ENCODE peak calls at places on chromosomes 6 and 20, in four cellular contexts. N, B, K and I are unnamed samples.

GRCh38 chr20:24096256-24096655 is 107.7 kb upstream of the GGTLC1 start:
- DNase-seq in B (no peak), K (no peak), N (no peak), I (no peak)

GRCh38 chr6:91376686-91377085 is 789.8 kb upstream of the MAP3K7 start:
- DNase-seq in N (no peak), B (no peak), K (no peak), I (no peak)

GRCh38 chr20:17878912-17879602 is 89.5 kb downstream of the SNX5 start:
- DNase-seq in B (no peak), K (peak; percentile 31), N (no peak), I (no peak)

GRCh38 chr6:42100029-42100901 is 42.2 kb downstream of the C6orf132 start:
- DNase-seq in K (no peak), B (peak; percentile 64), N (peak; percentile 79), I (no peak)

GRCh38 chr6:2713473-2714358 is 37.0 kb downstream of the MYLK4 start:
- DNase-seq in B (peak; percentile 88), N (peak; percentile 81), K (no peak), I (no peak)

GRCh38 chr20:18057106-18057993 is at the start of gene OVOL2:
- DNase-seq in K (peak; percentile 50), N (no peak), B (no peak), I (peak; percentile 36)

GRCh38 chr6:122653094-122653493 is 42.9 kb downstream of the PKIB start:
- DNase-seq in B (peak; percentile 55), K (no peak), N (peak; percentile 43), I (no peak)

GRCh38 chr6:108921547-108922331 is 73.5 kb downstream of the ARMC2 start:
- DNase-seq in N (peak; percentile 98), K (no peak), B (no peak), I (no peak)

GRCh38 chr6:11172501-11173337 is 59.7 kb downstream of the NEDD9 start:
- DNase-seq in K (peak; percentile 70), N (peak; percentile 56), B (peak; percentile 55), I (peak; percentile 68)

GRCh38 chr6:159693894-159694545 is 979 bp upstream of the SOD2 start:
- DNase-seq in N (no peak), K (peak; percentile 31), B (no peak), I (peak; percentile 22)

GRCh38 chr6:43983632-43984031 is 143.6 kb downstream of the MRPL14 start:
- DNase-seq in B (no peak), N (no peak), K (no peak), I (no peak)

GRCh38 chr6:35725721-35726438 is 11.0 kb upstream of the ARMC12 start:
- DNase-seq in K (no peak), B (peak; percentile 39), N (no peak), I (no peak)

GRCh38 chr6:113855500-113856010 is 1.6 kb upstream of the MARCKS start:
- DNase-seq in N (peak; percentile 54), B (no peak), K (peak; percentile 51), I (peak; percentile 29)

GRCh38 chr20:60211618-60212463 is 253.6 kb downstream of the CDH26 start:
- DNase-seq in B (no peak), N (no peak), K (no peak), I (no peak)

GRCh38 chr6:44198684-44199083 is 18.0 kb upstream of the MYMX start:
- DNase-seq in K (no peak), N (no peak), B (no peak), I (no peak)

GRCh38 chr20:38810926-38811325 is 5.4 kb downstream of the PPP1R16B start:
- DNase-seq in N (no peak), K (no peak), B (no peak), I (no peak)

GRCh38 chr6:141484726-141485125 is 648.0 kb upstream of the GJE1 start:
- DNase-seq in K (no peak), N (peak; percentile 31), B (no peak), I (peak; percentile 22)

GRCh38 chr6:32819729-32820128 is 2.9 kb upstream of the HLA-DOB start:
- DNase-seq in N (peak; percentile 20), B (peak; percentile 12), K (no peak), I (no peak)

GRCh38 chr20:12927489-12927888 is 81.3 kb upstream of the SPTLC3 start:
- DNase-seq in N (peak; percentile 22), B (peak; percentile 47), K (no peak), I (no peak)

GRCh38 chr6:129140571-129140970 is 257.6 kb downstream of the LAMA2 start:
- DNase-seq in B (no peak), K (no peak), N (peak; percentile 86), I (no peak)

GRCh38 chr6:31586013-31586412 is at the start of gene LST1:
- DNase-seq in B (no peak), K (no peak), N (no peak), I (no peak)

GRCh38 chr20:44170796-44171410 is 16.1 kb downstream of the JPH2 start:
- DNase-seq in B (no peak), N (peak; percentile 24), K (no peak), I (no peak)

GRCh38 chr20:45052698-45053440 is 48.1 kb downstream of the KCNS1 start:
- DNase-seq in N (peak; percentile 88), B (peak; percentile 65), K (no peak), I (peak; percentile 27)

GRCh38 chr6:16206595-16207037 is 31.8 kb upstream of the GMPR start:
- DNase-seq in N (peak; percentile 87), B (peak; percentile 90), K (peak; percentile 69), I (peak; percentile 68)

GRCh38 chr20:21046413-21047070 is 59.6 kb downstream of the LINC00237 start:
- DNase-seq in K (no peak), N (no peak), B (no peak), I (no peak)

GRCh38 chr6:154457046-154457713 is 53.3 kb downstream of the CNKSR3 start:
- DNase-seq in K (no peak), N (no peak), B (peak; percentile 60), I (no peak)

DNA sequence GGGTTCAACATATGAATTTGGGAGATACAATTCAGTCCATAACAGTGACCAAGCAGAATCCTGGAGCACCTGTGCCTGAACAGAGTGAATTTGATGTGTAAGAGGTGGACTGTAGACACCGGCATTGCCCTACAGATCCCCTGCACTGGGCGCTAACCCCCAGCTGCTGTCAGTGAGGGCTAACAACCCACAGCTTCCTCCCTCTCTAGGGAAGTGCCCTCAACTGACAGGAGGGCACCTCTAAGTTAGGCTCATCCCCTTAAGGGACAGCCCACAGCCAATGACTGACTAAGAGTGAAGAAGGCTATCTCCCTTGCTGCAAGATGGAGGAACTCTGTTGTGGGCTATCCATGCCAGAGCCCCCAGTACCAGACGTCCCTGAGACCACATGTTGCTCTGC is 15.3 kb upstream of the BPIFB1 start:
- DNase-seq in N (no peak), K (no peak), B (no peak), I (no peak)
- TF ChIP-seq CTCF in N (no peak), K (no peak), B (no peak), I (no peak)

DNA sequence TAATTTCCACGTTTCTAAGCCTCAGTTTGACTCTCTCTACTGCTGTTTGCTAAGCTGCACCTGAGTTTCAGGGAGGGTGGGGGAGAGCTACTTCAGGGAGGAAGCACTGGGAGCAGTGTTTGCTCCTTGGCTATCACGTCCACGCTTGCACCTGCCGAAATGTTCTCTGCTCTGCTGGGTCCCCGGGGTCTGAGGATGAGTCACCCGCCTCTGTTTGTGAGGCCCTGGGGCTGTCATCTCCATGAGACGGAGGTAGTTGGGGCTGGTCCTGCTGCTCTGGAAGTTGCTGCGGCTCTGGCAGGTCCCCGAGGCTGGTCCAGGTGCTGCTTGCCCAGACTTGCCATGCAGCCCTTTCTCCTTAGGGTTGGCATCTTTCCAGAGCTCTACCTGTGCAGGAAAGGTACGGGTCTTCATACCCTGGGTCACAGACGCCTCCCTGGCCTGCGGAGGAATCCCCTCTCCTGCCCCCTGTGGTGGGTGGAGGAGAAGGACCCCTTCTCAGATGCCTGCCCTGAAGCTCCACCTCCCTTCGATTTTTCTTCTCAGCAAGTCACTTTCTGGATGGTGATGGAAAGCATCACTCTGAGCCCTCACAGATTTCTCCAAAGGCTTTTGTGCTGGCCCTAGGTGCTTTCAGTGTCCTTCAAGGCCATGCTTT is 220.1 kb downstream of the QKI start:
- DNase-seq in B (no peak), K (no peak), N (no peak), I (no peak)
- TF ChIP-seq CTCF in B (no peak), K (no peak), N (no peak), I (no peak)

GRCh38 chr20:62141397-62142251 is 1.6 kb downstream of the PSMA7 start:
- DNase-seq in N (peak; percentile 48), B (no peak), K (no peak), I (no peak)
- TF ChIP-seq CTCF in N (peak; percentile 51), B (peak; percentile 63), K (peak; percentile 52), I (peak; percentile 34)

GRCh38 chr6:47072667-47073066 is 30.5 kb upstream of the ADGRF1 start:
- DNase-seq in K (no peak), N (no peak), B (no peak), I (no peak)

GRCh38 chr6:47075741-47076421 is 33.7 kb upstream of the ADGRF1 start:
- DNase-seq in B (no peak), N (no peak), K (no peak), I (no peak)

GRCh38 chr6:47075168-47075567 is 33.0 kb upstream of the ADGRF1 start:
- DNase-seq in N (no peak), K (no peak), B (no peak), I (no peak)

GRCh38 chr6:47071681-47072080 is 29.5 kb upstream of the ADGRF1 start:
- DNase-seq in K (no peak), N (no peak), B (no peak), I (no peak)

GRCh38 chr6:47073125-47074110 is 31.3 kb upstream of the ADGRF1 start:
- DNase-seq in B (no peak), N (no peak), K (peak; percentile 4), I (no peak)
- TF ChIP-seq CTCF in B (peak; percentile 49), N (peak; percentile 23), K (no peak), I (no peak)

GRCh38 chr6:78438135-78438534 is 429.2 kb upstream of the IRAK1BP1 start:
- DNase-seq in B (no peak), K (no peak), N (no peak), I (no peak)

DNA sequence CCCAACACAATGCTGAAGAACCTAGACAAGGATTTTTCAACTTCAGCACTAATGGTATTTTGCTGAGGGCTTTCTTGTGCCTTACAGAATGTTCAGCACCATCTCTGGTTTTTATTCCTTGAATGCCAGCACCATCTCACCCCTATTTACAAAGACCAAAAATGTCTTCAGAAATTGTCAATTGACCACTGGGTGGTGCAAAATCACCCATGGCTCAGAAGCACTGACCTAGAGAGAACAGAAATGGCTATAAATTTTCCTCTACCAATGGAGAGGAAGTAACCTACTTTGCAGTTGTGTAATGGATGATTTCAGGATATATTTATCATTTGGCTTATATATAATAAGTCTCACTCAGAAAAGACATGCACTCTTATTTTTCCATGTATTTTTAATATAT is 431.0 kb upstream of the IRAK1BP1 start:
- DNase-seq in N (peak; percentile 59), K (no peak), B (peak; percentile 29), I (no peak)
- TF ChIP-seq CTCF in N (peak; percentile 55), K (no peak), B (peak; percentile 67), I (no peak)

GRCh38 chr20:8361008-8361652 is 229.1 kb downstream of the PLCB1 start:
- DNase-seq in N (peak; percentile 70), B (peak; percentile 79), K (no peak), I (no peak)
- TF ChIP-seq CTCF in N (peak; percentile 40), B (peak; percentile 32), K (no peak), I (no peak)

GRCh38 chr6:144156334-144156733 is 6.0 kb downstream of the STX11 start:
- DNase-seq in B (no peak), N (peak; percentile 51), K (no peak), I (no peak)
- TF ChIP-seq CTCF in B (no peak), N (no peak), K (no peak), I (no peak)